ENCODE peak calls at places on chromosomes 16 and 17, in four cellular contexts. T is GM12878, D is SK-N-SH, P is K562. X is an unnamed sample.

GRCh38 chr17:80722656-80723055 is 178.0 kb downstream of the RPTOR start:
- DNase-seq in T (no peak), D (no peak), P (no peak), X (no peak)

GRCh38 chr17:43713494-43714162 is 45.0 kb downstream of the SOST start:
- DNase-seq in T (no peak), D (peak; percentile 88), P (no peak), X (peak; percentile 52)

GRCh38 chr17:63399856-63400255 is 46.2 kb downstream of the CYB561 start:
- DNase-seq in T (no peak), D (peak; percentile 54), P (no peak), X (no peak)

GRCh38 chr17:40312131-40312731 is 3.3 kb downstream of the RARA start:
- DNase-seq in T (no peak), D (peak; percentile 45), P (no peak), X (peak; percentile 7)

GRCh38 chr17:69655902-69656301 is 241.4 kb downstream of the MAP2K6 start:
- DNase-seq in T (no peak), D (no peak), P (no peak), X (no peak)

GRCh38 chr17:79706931-79707382 is 23.8 kb upstream of the ENPP7 start:
- DNase-seq in T (no peak), D (no peak), P (no peak), X (no peak)

GRCh38 chr17:35981908-35982330 is 622 bp upstream of the CCL16 start:
- DNase-seq in T (no peak), D (no peak), P (no peak), X (peak; percentile 61)

GRCh38 chr17:9120471-9120870 is 99.2 kb downstream of the NTN1 start:
- DNase-seq in T (no peak), D (no peak), P (peak; percentile 25), X (peak; percentile 85)

GRCh38 chr17:10633738-10634379 is 23.2 kb downstream of the MYH3 start:
- DNase-seq in T (peak; percentile 71), D (no peak), P (no peak), X (no peak)

GRCh38 chr17:59366773-59367656 is 35.6 kb downstream of the YPEL2 start:
- DNase-seq in T (no peak), D (no peak), P (no peak), X (no peak)

GRCh38 chr17:15273141-15273793 is 8.1 kb upstream of the PMP22 start:
- DNase-seq in T (no peak), D (no peak), P (no peak), X (no peak)

GRCh38 chr16:85829751-85830445 is 30.4 kb downstream of the COX4I1 start:
- DNase-seq in T (no peak), D (no peak), P (no peak), X (no peak)

GRCh38 chr17:31580331-31581021 is 189.0 kb downstream of the RAB11FIP4 start:
- DNase-seq in T (no peak), D (no peak), P (no peak), X (no peak)

GRCh38 chr17:18038149-18038850 is 668 bp downstream of the ATPAF2 start:
- DNase-seq in T (no peak), D (no peak), P (no peak), X (no peak)

DNA sequence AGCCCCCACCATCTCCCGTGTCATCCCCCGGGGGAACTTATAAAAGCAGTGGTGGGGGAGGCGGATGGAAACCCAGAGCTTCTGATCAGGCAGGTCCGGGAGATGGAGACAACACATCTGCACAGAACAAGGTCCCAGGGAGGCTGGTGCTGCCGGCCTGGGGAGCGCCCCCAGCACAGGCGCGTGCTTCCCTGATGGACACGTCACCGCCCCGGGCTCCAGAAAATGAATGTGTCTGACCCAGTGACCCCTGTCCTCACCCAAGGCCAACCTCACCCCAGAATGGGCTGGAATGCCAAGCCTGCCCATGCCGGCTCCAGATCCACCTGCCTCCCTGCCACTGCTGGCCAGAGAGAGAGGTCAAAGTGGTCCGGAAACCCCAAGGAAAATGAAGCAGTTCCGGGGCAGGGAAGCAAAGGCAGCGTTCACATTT is 12.5 kb downstream of the SLC7A5 start:
- DNase-seq in T (no peak), D (peak; percentile 41), P (peak; percentile 15), X (no peak)
- TF ChIP-seq USF1 in T (no peak), D (no peak), P (no peak), X (no peak)

DNA sequence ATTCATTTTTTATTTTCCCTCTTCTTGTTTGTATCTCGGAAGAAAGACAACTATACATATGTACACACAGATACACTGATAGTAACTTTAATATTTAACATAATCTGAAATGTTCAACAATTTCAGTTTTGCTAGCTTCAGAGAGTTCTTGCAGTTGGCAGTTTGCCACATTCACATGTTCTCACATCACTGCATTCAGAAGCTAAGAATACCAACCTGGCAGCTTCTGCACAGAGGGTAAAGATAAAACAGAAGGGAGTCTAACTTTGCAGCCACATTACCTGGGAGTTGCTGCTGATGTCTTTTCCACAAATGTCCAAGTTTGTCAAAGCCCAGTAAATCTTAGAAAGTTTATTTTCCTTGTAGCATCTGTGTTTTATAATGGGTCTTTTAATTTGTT is 332.0 kb downstream of the BCAS3 start:
- DNase-seq in T (peak; percentile 43), D (no peak), P (no peak), X (no peak)
- TF ChIP-seq USF1 in T (no peak), D (no peak), P (no peak), X (no peak)

GRCh38 chr17:66438101-66438500 is 135.7 kb downstream of the PRKCA start:
- DNase-seq in T (no peak), D (no peak), P (no peak), X (no peak)
- TF ChIP-seq USF1 in T (no peak), D (no peak), P (no peak), X (no peak)

DNA sequence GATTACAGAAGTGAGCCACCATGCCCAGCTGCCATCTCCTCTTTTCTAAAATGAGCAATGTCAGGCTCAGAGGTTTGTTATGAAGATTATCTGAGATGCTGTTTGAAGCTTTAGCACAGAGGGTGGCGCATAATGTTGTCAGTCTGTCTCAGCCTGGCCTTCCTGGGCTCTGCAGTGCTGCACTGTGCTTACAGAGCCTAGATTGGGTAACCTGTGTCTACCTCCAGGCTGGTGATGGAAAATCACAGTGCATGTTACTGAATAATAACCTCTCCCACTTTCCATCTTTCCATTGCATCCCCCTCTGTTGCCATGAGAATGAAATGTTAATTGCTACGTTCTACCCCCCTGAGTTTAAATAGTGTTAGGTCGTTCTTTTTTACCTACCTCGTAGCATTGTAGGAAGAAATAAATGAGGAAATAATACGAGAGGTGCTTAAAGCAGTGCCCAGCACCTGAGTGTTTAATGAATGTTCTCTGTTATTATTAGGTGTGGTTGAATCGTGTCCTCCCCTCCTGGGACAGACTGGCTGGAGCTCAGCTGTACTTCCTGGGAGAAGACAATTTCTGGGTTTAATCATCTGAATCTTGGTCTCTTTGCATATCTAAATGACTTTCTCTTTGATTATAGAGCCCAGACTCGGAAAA is 6.2 kb downstream of the LDAF1 start:
- DNase-seq in T (no peak), D (no peak), P (no peak), X (no peak)
- TF ChIP-seq USF1 in T (no peak), D (no peak), P (no peak), X (no peak)

GRCh38 chr16:57483725-57484514 is 2.4 kb downstream of the DOK4 start:
- DNase-seq in T (no peak), D (peak; percentile 78), P (peak; percentile 45), X (no peak)
- TF ChIP-seq USF1 in T (no peak), D (no peak), P (no peak), X (no peak)

DNA sequence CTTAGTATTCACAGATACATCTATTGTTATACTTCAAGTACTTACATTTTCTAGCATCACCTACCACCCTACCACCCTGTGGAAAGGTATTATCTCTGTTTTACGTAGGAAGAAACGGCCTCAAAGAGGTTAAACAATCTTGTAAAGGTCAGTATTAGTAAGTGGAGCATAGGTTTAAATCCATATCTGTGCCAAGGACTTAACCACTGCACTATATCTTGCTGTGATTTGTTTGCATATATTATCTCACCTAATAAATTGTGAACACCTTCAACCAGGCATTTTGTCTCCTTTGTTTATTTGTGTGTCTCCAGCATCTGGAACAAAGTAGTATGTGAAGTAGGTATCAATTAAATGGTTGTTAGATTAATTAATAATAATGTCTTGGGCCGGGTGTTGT is 27.3 kb downstream of the IGF2BP1 start:
- DNase-seq in T (no peak), D (no peak), P (no peak), X (no peak)
- TF ChIP-seq USF1 in T (no peak), D (no peak), P (no peak), X (no peak)

X was measured in WTC11.